ENCODE peak calls at places on chromosome 3, in four cellular contexts. U is HS-27A, P is progenitor cell of endocrine pancreas, I is memory B cell. J is an unnamed sample.

GRCh38 chr3:299590-300301 is 103.2 kb downstream of the CHL1 start:
- DNase-seq in U (no peak), P (no peak), I (no peak), J (no peak)

GRCh38 chr3:88433572-88433971 is 283.8 kb downstream of the C3orf38 start:
- DNase-seq in U (no peak), P (no peak), I (peak), J (peak)

GRCh38 chr3:33440328-33440577 is at the start of gene UBP1:
- DNase-seq in U (no peak), P (peak), I (no peak), J (no peak)

GRCh38 chr3:124887177-124887995 is at the start of gene ITGB5:
- DNase-seq in U (no peak), P (peak), I (peak), J (peak)

GRCh38 chr3:159627229-159627628 is 361.4 kb upstream of the IL12A start:
- DNase-seq in U (no peak), P (no peak), I (no peak), J (no peak)

GRCh38 chr3:178260887-178261286 is 275.3 kb upstream of the KCNMB2 start:
- DNase-seq in U (no peak), P (no peak), I (no peak), J (no peak)

GRCh38 chr3:61894988-61895935 is 333.9 kb downstream of the PTPRG start:
- DNase-seq in U (peak), P (no peak), I (peak), J (peak)

GRCh38 chr3:183513046-183513706 is 42.3 kb downstream of the KLHL6 start:
- DNase-seq in U (no peak), P (no peak), I (peak), J (no peak)

GRCh38 chr3:64748244-64748894 is 60.6 kb upstream of the ADAMTS9 start:
- DNase-seq in U (no peak), P (no peak), I (no peak), J (no peak)